ENCODE peak calls at places on chromosomes 4 and X, in eight cellular contexts. One of them, this sample, is unnamed.

GRCh38 chr4:86380176-86380724 is 20.4 kb upstream of the MAPK10 start:
- DNase-seq in psoas muscle: no peak
- DNase-seq in naive thymus-derived CD4-positive, alpha-beta T cell: no peak
- DNase-seq in AG09309: no peak
- DNase-seq in heart right ventricle: no peak
- DNase-seq in tibial artery: no peak
- DNase-seq in GM23248: no peak
- DNase-seq in foreskin fibroblast: no peak
- DNase-seq in this sample: no peak

GRCh38 chrX:39894626-39895025 is 203.1 kb downstream of the BCOR start:
- DNase-seq in psoas muscle: no peak
- DNase-seq in naive thymus-derived CD4-positive, alpha-beta T cell: no peak
- DNase-seq in AG09309: no peak
- DNase-seq in heart right ventricle: no peak
- DNase-seq in tibial artery: no peak
- DNase-seq in GM23248: no peak
- DNase-seq in foreskin fibroblast: no peak
- DNase-seq in this sample: no peak

GRCh38 chr4:102988429-102989020 is 31.0 kb downstream of the SLC9B1 start:
- DNase-seq in psoas muscle: no peak
- DNase-seq in naive thymus-derived CD4-positive, alpha-beta T cell: no peak
- DNase-seq in AG09309: no peak
- DNase-seq in heart right ventricle: no peak
- DNase-seq in tibial artery: no peak
- DNase-seq in GM23248: no peak
- DNase-seq in foreskin fibroblast: no peak
- DNase-seq in this sample: no peak

GRCh38 chr4:140296871-140297570 is 76.4 kb upstream of the SCOC start:
- DNase-seq in psoas muscle: no peak
- DNase-seq in naive thymus-derived CD4-positive, alpha-beta T cell: no peak
- DNase-seq in AG09309: no peak
- DNase-seq in heart right ventricle: no peak
- DNase-seq in tibial artery: no peak
- DNase-seq in GM23248: peak
- DNase-seq in foreskin fibroblast: no peak
- DNase-seq in this sample: no peak

GRCh38 chr4:3256230-3257124 is 7.5 kb downstream of the MSANTD1 start:
- DNase-seq in psoas muscle: no peak
- DNase-seq in naive thymus-derived CD4-positive, alpha-beta T cell: no peak
- DNase-seq in AG09309: no peak
- DNase-seq in heart right ventricle: no peak
- DNase-seq in tibial artery: no peak
- DNase-seq in GM23248: no peak
- DNase-seq in foreskin fibroblast: no peak
- DNase-seq in this sample: no peak

GRCh38 chr4:17164656-17165055 is 266.2 kb upstream of the LDB2 start:
- DNase-seq in psoas muscle: no peak
- DNase-seq in naive thymus-derived CD4-positive, alpha-beta T cell: no peak
- DNase-seq in AG09309: no peak
- DNase-seq in heart right ventricle: no peak
- DNase-seq in tibial artery: no peak
- DNase-seq in GM23248: peak
- DNase-seq in foreskin fibroblast: no peak
- DNase-seq in this sample: no peak

GRCh38 chr4:122146652-122147051 is 5.5 kb upstream of the BLTP1 start:
- DNase-seq in psoas muscle: no peak
- DNase-seq in naive thymus-derived CD4-positive, alpha-beta T cell: no peak
- DNase-seq in AG09309: no peak
- DNase-seq in heart right ventricle: no peak
- DNase-seq in tibial artery: no peak
- DNase-seq in GM23248: no peak
- DNase-seq in foreskin fibroblast: no peak
- DNase-seq in this sample: no peak

GRCh38 chr4:122882830-122883229 is 39.6 kb downstream of the NUDT6 start:
- DNase-seq in psoas muscle: no peak
- DNase-seq in naive thymus-derived CD4-positive, alpha-beta T cell: no peak
- DNase-seq in AG09309: peak
- DNase-seq in heart right ventricle: no peak
- DNase-seq in tibial artery: no peak
- DNase-seq in GM23248: peak
- DNase-seq in foreskin fibroblast: peak
- DNase-seq in this sample: no peak

GRCh38 chr4:123244233-123244632 is 152.4 kb upstream of the SPRY1 start:
- DNase-seq in psoas muscle: peak
- DNase-seq in naive thymus-derived CD4-positive, alpha-beta T cell: no peak
- DNase-seq in AG09309: no peak
- DNase-seq in heart right ventricle: peak
- DNase-seq in tibial artery: no peak
- DNase-seq in GM23248: no peak
- DNase-seq in foreskin fibroblast: peak
- DNase-seq in this sample: no peak

GRCh38 chrX:80765226-80765625 is 44.5 kb downstream of the BRWD3 start:
- DNase-seq in psoas muscle: no peak
- DNase-seq in naive thymus-derived CD4-positive, alpha-beta T cell: no peak
- DNase-seq in AG09309: peak
- DNase-seq in heart right ventricle: no peak
- DNase-seq in tibial artery: no peak
- DNase-seq in GM23248: peak
- DNase-seq in foreskin fibroblast: peak
- DNase-seq in this sample: peak

GRCh38 chr4:93182722-93183121 is 645.8 kb upstream of the ATOH1 start:
- DNase-seq in psoas muscle: no peak
- DNase-seq in naive thymus-derived CD4-positive, alpha-beta T cell: no peak
- DNase-seq in AG09309: no peak
- DNase-seq in heart right ventricle: no peak
- DNase-seq in tibial artery: no peak
- DNase-seq in GM23248: no peak
- DNase-seq in foreskin fibroblast: no peak
- DNase-seq in this sample: no peak

GRCh38 chrX:68273887-68274286 is 159.4 kb downstream of the OPHN1 start:
- DNase-seq in psoas muscle: no peak
- DNase-seq in naive thymus-derived CD4-positive, alpha-beta T cell: no peak
- DNase-seq in AG09309: no peak
- DNase-seq in heart right ventricle: no peak
- DNase-seq in tibial artery: no peak
- DNase-seq in GM23248: peak
- DNase-seq in foreskin fibroblast: peak
- DNase-seq in this sample: no peak

GRCh38 chr4:44326716-44327115 is 121.9 kb downstream of the KCTD8 start:
- DNase-seq in psoas muscle: no peak
- DNase-seq in naive thymus-derived CD4-positive, alpha-beta T cell: no peak
- DNase-seq in AG09309: no peak
- DNase-seq in heart right ventricle: no peak
- DNase-seq in tibial artery: no peak
- DNase-seq in GM23248: no peak
- DNase-seq in foreskin fibroblast: no peak
- DNase-seq in this sample: no peak

GRCh38 chr4:82810171-82810570 is 11.6 kb upstream of the SCD5 start:
- DNase-seq in psoas muscle: no peak
- DNase-seq in naive thymus-derived CD4-positive, alpha-beta T cell: no peak
- DNase-seq in AG09309: no peak
- DNase-seq in heart right ventricle: no peak
- DNase-seq in tibial artery: no peak
- DNase-seq in GM23248: no peak
- DNase-seq in foreskin fibroblast: no peak
- DNase-seq in this sample: no peak

GRCh38 chr4:139436122-139436521 is 17.8 kb upstream of the RAB33B start:
- DNase-seq in psoas muscle: no peak
- DNase-seq in naive thymus-derived CD4-positive, alpha-beta T cell: no peak
- DNase-seq in AG09309: no peak
- DNase-seq in heart right ventricle: no peak
- DNase-seq in tibial artery: no peak
- DNase-seq in GM23248: no peak
- DNase-seq in foreskin fibroblast: no peak
- DNase-seq in this sample: no peak

GRCh38 chr4:169238445-169238844 is 32.3 kb downstream of the SH3RF1 start:
- DNase-seq in psoas muscle: no peak
- DNase-seq in naive thymus-derived CD4-positive, alpha-beta T cell: no peak
- DNase-seq in AG09309: no peak
- DNase-seq in heart right ventricle: no peak
- DNase-seq in tibial artery: no peak
- DNase-seq in GM23248: peak
- DNase-seq in foreskin fibroblast: peak
- DNase-seq in this sample: no peak

GRCh38 chr4:123856689-123857545 is 460.3 kb downstream of the SPRY1 start:
- DNase-seq in psoas muscle: no peak
- DNase-seq in naive thymus-derived CD4-positive, alpha-beta T cell: no peak
- DNase-seq in AG09309: no peak
- DNase-seq in heart right ventricle: peak
- DNase-seq in tibial artery: no peak
- DNase-seq in GM23248: peak
- DNase-seq in foreskin fibroblast: peak
- DNase-seq in this sample: no peak

GRCh38 chr4:107635735-107636134 is 84.3 kb downstream of the PAPSS1 start:
- DNase-seq in psoas muscle: no peak
- DNase-seq in naive thymus-derived CD4-positive, alpha-beta T cell: no peak
- DNase-seq in AG09309: no peak
- DNase-seq in heart right ventricle: no peak
- DNase-seq in tibial artery: no peak
- DNase-seq in GM23248: no peak
- DNase-seq in foreskin fibroblast: no peak
- DNase-seq in this sample: no peak

GRCh38 chr4:107629318-107629717 is 90.7 kb downstream of the PAPSS1 start:
- DNase-seq in psoas muscle: no peak
- DNase-seq in naive thymus-derived CD4-positive, alpha-beta T cell: no peak
- DNase-seq in AG09309: no peak
- DNase-seq in heart right ventricle: no peak
- DNase-seq in tibial artery: no peak
- DNase-seq in GM23248: no peak
- DNase-seq in foreskin fibroblast: no peak
- DNase-seq in this sample: no peak

GRCh38 chr4:107630185-107630705 is 89.8 kb downstream of the PAPSS1 start:
- DNase-seq in psoas muscle: no peak
- DNase-seq in naive thymus-derived CD4-positive, alpha-beta T cell: no peak
- DNase-seq in AG09309: no peak
- DNase-seq in heart right ventricle: no peak
- DNase-seq in tibial artery: no peak
- DNase-seq in GM23248: no peak
- DNase-seq in foreskin fibroblast: no peak
- DNase-seq in this sample: no peak

DNA sequence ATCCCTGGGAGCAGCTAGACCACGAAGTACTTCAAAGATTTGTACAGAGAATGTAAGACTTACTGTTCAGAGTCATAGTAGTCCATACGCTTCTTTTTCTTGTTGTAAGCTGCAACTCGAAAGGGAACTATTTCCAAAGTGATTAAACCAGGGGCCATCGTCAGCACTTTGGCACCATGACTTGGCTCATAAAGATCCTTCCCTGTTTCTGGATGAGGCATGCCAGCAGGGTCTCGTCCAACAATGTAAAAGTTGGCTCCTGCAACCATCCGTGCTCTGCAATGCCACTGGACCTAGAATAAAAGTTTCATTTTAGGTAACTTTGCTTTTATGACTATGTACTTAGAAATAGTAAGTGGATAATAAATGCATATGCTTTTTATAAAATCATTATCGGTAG is 88.5 kb downstream of the PAPSS1 start:
- DNase-seq in psoas muscle: peak
- DNase-seq in naive thymus-derived CD4-positive, alpha-beta T cell: no peak
- DNase-seq in AG09309: no peak
- DNase-seq in heart right ventricle: no peak
- DNase-seq in tibial artery: no peak
- DNase-seq in GM23248: peak
- DNase-seq in foreskin fibroblast: no peak
- DNase-seq in this sample: no peak
- H3K4me3 ChIP-seq in psoas muscle: no peak
- H3K4me3 ChIP-seq in naive thymus-derived CD4-positive, alpha-beta T cell: no peak
- H3K4me3 ChIP-seq in AG09309: no peak
- H3K4me3 ChIP-seq in heart right ventricle: no peak
- H3K4me3 ChIP-seq in tibial artery: no peak
- H3K4me3 ChIP-seq in GM23248: no peak
- H3K4me3 ChIP-seq in foreskin fibroblast: no peak
- H3K4me3 ChIP-seq in this sample: no peak

DNA sequence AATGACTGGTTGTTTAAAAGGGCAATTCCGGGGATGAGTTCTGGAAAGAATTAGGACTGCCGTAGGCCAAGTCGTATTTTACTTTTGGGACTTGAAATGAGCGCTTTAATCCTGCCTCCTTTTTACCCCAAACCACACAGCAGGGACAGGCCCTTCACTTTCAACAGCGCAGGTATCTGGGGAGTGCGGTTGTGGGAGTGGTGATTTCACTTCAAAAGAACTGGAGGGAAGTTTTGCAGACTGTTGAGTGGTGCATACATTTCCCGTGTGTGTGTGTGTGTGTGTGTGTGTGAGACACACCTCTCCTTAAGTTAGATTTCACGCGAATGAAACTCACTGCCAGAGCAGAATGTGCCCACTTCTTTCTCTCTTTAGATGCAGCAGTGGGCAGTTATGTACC is 2.8 kb downstream of the NHS start:
- DNase-seq in psoas muscle: no peak
- DNase-seq in naive thymus-derived CD4-positive, alpha-beta T cell: no peak
- DNase-seq in AG09309: no peak
- DNase-seq in heart right ventricle: no peak
- DNase-seq in tibial artery: no peak
- DNase-seq in GM23248: peak
- DNase-seq in foreskin fibroblast: no peak
- DNase-seq in this sample: no peak
- H3K4me3 ChIP-seq in psoas muscle: peak
- H3K4me3 ChIP-seq in naive thymus-derived CD4-positive, alpha-beta T cell: no peak
- H3K4me3 ChIP-seq in AG09309: peak
- H3K4me3 ChIP-seq in heart right ventricle: peak
- H3K4me3 ChIP-seq in tibial artery: peak
- H3K4me3 ChIP-seq in GM23248: peak
- H3K4me3 ChIP-seq in foreskin fibroblast: peak
- H3K4me3 ChIP-seq in this sample: no peak

DNA sequence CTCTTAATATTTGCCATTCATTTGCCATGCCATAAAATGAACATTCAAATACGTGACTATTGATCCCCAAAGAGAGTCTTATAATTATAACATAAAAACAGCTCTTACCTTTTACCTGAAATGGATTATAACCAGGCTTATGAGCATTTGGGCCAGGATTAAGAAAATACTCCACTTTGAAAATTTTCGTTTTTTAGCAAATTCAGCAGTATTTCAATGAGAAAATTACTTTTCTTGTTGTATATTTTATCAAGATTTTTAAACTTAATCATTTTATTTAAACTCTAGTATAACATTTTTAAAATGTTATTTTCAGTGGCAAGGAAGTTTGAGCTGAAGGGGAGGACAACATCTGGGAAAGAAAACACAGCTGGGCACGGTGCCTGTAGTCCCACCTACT is 59.0 kb upstream of the RAPGEF2 start:
- DNase-seq in psoas muscle: no peak
- DNase-seq in naive thymus-derived CD4-positive, alpha-beta T cell: no peak
- DNase-seq in AG09309: no peak
- DNase-seq in heart right ventricle: no peak
- DNase-seq in tibial artery: no peak
- DNase-seq in GM23248: no peak
- DNase-seq in foreskin fibroblast: no peak
- DNase-seq in this sample: no peak
- H3K4me3 ChIP-seq in psoas muscle: no peak
- H3K4me3 ChIP-seq in naive thymus-derived CD4-positive, alpha-beta T cell: no peak
- H3K4me3 ChIP-seq in AG09309: no peak
- H3K4me3 ChIP-seq in heart right ventricle: no peak
- H3K4me3 ChIP-seq in tibial artery: no peak
- H3K4me3 ChIP-seq in GM23248: no peak
- H3K4me3 ChIP-seq in foreskin fibroblast: no peak
- H3K4me3 ChIP-seq in this sample: no peak

DNA sequence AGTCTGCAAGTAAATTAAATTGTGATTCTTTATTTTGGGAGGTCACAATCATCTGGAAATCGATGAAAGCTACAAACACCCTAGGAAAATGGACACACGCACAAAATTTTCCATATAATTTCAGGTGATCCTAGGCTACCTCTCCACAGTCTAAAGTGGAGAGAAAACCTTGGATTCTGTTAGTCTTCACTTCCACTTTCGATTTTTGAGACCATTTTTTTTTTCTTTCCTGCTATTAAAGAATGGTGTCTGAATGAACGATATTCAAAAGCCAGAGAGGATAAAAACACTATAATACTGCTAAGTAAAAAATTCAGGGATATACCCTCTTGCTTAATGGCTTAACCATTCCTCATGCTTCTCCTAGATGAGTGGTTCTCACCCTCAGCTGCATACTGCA is 1.7 kb downstream of the FBXL5 start:
- DNase-seq in psoas muscle: no peak
- DNase-seq in naive thymus-derived CD4-positive, alpha-beta T cell: no peak
- DNase-seq in AG09309: no peak
- DNase-seq in heart right ventricle: no peak
- DNase-seq in tibial artery: no peak
- DNase-seq in GM23248: no peak
- DNase-seq in foreskin fibroblast: no peak
- DNase-seq in this sample: no peak
- H3K4me3 ChIP-seq in psoas muscle: peak
- H3K4me3 ChIP-seq in naive thymus-derived CD4-positive, alpha-beta T cell: peak
- H3K4me3 ChIP-seq in AG09309: peak
- H3K4me3 ChIP-seq in heart right ventricle: peak
- H3K4me3 ChIP-seq in tibial artery: peak
- H3K4me3 ChIP-seq in GM23248: peak
- H3K4me3 ChIP-seq in foreskin fibroblast: peak
- H3K4me3 ChIP-seq in this sample: peak